ENCODE peak calls at places on chromosome 3, in ten cellular contexts. One of them, this sample, is unnamed.

GRCh38 chr3:168322941-168323340 is 227.2 kb upstream of the GOLIM4 start:
- DNase-seq in aorta: no peak
- DNase-seq in neuronal stem cell: no peak
- DNase-seq in activated CD4-positive, CD25-positive, alpha-beta regulatory T cell treated with anti-CD3 and anti-CD28 coated beads, Interleukin-2, amount 50 U/mL, for 72 hours: no peak
- DNase-seq in WTC11: no peak
- DNase-seq in mesothelial cell of epicardium: no peak
- DNase-seq in B cell: no peak
- DNase-seq in HEK293T: no peak
- DNase-seq in AG04450: no peak
- DNase-seq in activated CD8-positive, alpha-beta memory T cell treated with anti-CD3 and anti-CD28 coated beads for 48 hours: no peak
- DNase-seq in this sample: no peak

GRCh38 chr3:175940881-175941280 is 1081.7 kb downstream of the NAALADL2 start:
- DNase-seq in aorta: peak
- DNase-seq in neuronal stem cell: no peak
- DNase-seq in activated CD4-positive, CD25-positive, alpha-beta regulatory T cell treated with anti-CD3 and anti-CD28 coated beads, Interleukin-2, amount 50 U/mL, for 72 hours: no peak
- DNase-seq in WTC11: peak
- DNase-seq in mesothelial cell of epicardium: no peak
- DNase-seq in B cell: no peak
- DNase-seq in HEK293T: peak
- DNase-seq in AG04450: no peak
- DNase-seq in activated CD8-positive, alpha-beta memory T cell treated with anti-CD3 and anti-CD28 coated beads for 48 hours: no peak
- DNase-seq in this sample: no peak

GRCh38 chr3:107110596-107111305 is 266.5 kb upstream of the CCDC54 start:
- DNase-seq in aorta: no peak
- DNase-seq in neuronal stem cell: no peak
- DNase-seq in activated CD4-positive, CD25-positive, alpha-beta regulatory T cell treated with anti-CD3 and anti-CD28 coated beads, Interleukin-2, amount 50 U/mL, for 72 hours: no peak
- DNase-seq in WTC11: no peak
- DNase-seq in mesothelial cell of epicardium: no peak
- DNase-seq in B cell: no peak
- DNase-seq in HEK293T: no peak
- DNase-seq in AG04450: no peak
- DNase-seq in activated CD8-positive, alpha-beta memory T cell treated with anti-CD3 and anti-CD28 coated beads for 48 hours: no peak
- DNase-seq in this sample: no peak

GRCh38 chr3:39234705-39235104 is 42.3 kb upstream of the XIRP1 start:
- DNase-seq in aorta: no peak
- DNase-seq in neuronal stem cell: no peak
- DNase-seq in activated CD4-positive, CD25-positive, alpha-beta regulatory T cell treated with anti-CD3 and anti-CD28 coated beads, Interleukin-2, amount 50 U/mL, for 72 hours: no peak
- DNase-seq in WTC11: no peak
- DNase-seq in mesothelial cell of epicardium: no peak
- DNase-seq in B cell: no peak
- DNase-seq in HEK293T: no peak
- DNase-seq in AG04450: no peak
- DNase-seq in activated CD8-positive, alpha-beta memory T cell treated with anti-CD3 and anti-CD28 coated beads for 48 hours: no peak
- DNase-seq in this sample: no peak

GRCh38 chr3:98777801-98778220 is 14.7 kb downstream of the ST3GAL6 start:
- DNase-seq in aorta: no peak
- DNase-seq in neuronal stem cell: no peak
- DNase-seq in activated CD4-positive, CD25-positive, alpha-beta regulatory T cell treated with anti-CD3 and anti-CD28 coated beads, Interleukin-2, amount 50 U/mL, for 72 hours: no peak
- DNase-seq in WTC11: no peak
- DNase-seq in mesothelial cell of epicardium: no peak
- DNase-seq in B cell: no peak
- DNase-seq in HEK293T: no peak
- DNase-seq in AG04450: peak
- DNase-seq in activated CD8-positive, alpha-beta memory T cell treated with anti-CD3 and anti-CD28 coated beads for 48 hours: no peak
- DNase-seq in this sample: no peak

GRCh38 chr3:4989649-4989966 is 10.4 kb downstream of the BHLHE40 start:
- DNase-seq in aorta: no peak
- DNase-seq in neuronal stem cell: no peak
- DNase-seq in activated CD4-positive, CD25-positive, alpha-beta regulatory T cell treated with anti-CD3 and anti-CD28 coated beads, Interleukin-2, amount 50 U/mL, for 72 hours: no peak
- DNase-seq in WTC11: no peak
- DNase-seq in mesothelial cell of epicardium: no peak
- DNase-seq in B cell: no peak
- DNase-seq in HEK293T: no peak
- DNase-seq in AG04450: no peak
- DNase-seq in activated CD8-positive, alpha-beta memory T cell treated with anti-CD3 and anti-CD28 coated beads for 48 hours: no peak
- DNase-seq in this sample: no peak

GRCh38 chr3:73681610-73682009 is 56.9 kb upstream of the PDZRN3 start:
- DNase-seq in aorta: no peak
- DNase-seq in neuronal stem cell: no peak
- DNase-seq in activated CD4-positive, CD25-positive, alpha-beta regulatory T cell treated with anti-CD3 and anti-CD28 coated beads, Interleukin-2, amount 50 U/mL, for 72 hours: no peak
- DNase-seq in WTC11: no peak
- DNase-seq in mesothelial cell of epicardium: no peak
- DNase-seq in B cell: no peak
- DNase-seq in HEK293T: no peak
- DNase-seq in AG04450: peak
- DNase-seq in activated CD8-positive, alpha-beta memory T cell treated with anti-CD3 and anti-CD28 coated beads for 48 hours: no peak
- DNase-seq in this sample: no peak

GRCh38 chr3:138361561-138361971 is 13.2 kb downstream of the MRAS start:
- DNase-seq in aorta: no peak
- DNase-seq in neuronal stem cell: no peak
- DNase-seq in activated CD4-positive, CD25-positive, alpha-beta regulatory T cell treated with anti-CD3 and anti-CD28 coated beads, Interleukin-2, amount 50 U/mL, for 72 hours: no peak
- DNase-seq in WTC11: no peak
- DNase-seq in mesothelial cell of epicardium: no peak
- DNase-seq in B cell: no peak
- DNase-seq in HEK293T: no peak
- DNase-seq in AG04450: no peak
- DNase-seq in activated CD8-positive, alpha-beta memory T cell treated with anti-CD3 and anti-CD28 coated beads for 48 hours: no peak
- DNase-seq in this sample: no peak

GRCh38 chr3:23805228-23805880 is 401 bp upstream of the UBE2E1 start:
- DNase-seq in aorta: no peak
- DNase-seq in neuronal stem cell: peak
- DNase-seq in activated CD4-positive, CD25-positive, alpha-beta regulatory T cell treated with anti-CD3 and anti-CD28 coated beads, Interleukin-2, amount 50 U/mL, for 72 hours: no peak
- DNase-seq in WTC11: peak
- DNase-seq in mesothelial cell of epicardium: peak
- DNase-seq in B cell: no peak
- DNase-seq in HEK293T: no peak
- DNase-seq in AG04450: no peak
- DNase-seq in activated CD8-positive, alpha-beta memory T cell treated with anti-CD3 and anti-CD28 coated beads for 48 hours: no peak
- DNase-seq in this sample: no peak

GRCh38 chr3:106824856-106825255 is 552.4 kb upstream of the CCDC54 start:
- DNase-seq in aorta: no peak
- DNase-seq in neuronal stem cell: no peak
- DNase-seq in activated CD4-positive, CD25-positive, alpha-beta regulatory T cell treated with anti-CD3 and anti-CD28 coated beads, Interleukin-2, amount 50 U/mL, for 72 hours: no peak
- DNase-seq in WTC11: peak
- DNase-seq in mesothelial cell of epicardium: no peak
- DNase-seq in B cell: peak
- DNase-seq in HEK293T: peak
- DNase-seq in AG04450: peak
- DNase-seq in activated CD8-positive, alpha-beta memory T cell treated with anti-CD3 and anti-CD28 coated beads for 48 hours: no peak
- DNase-seq in this sample: no peak

GRCh38 chr3:24088782-24089181 is 143.7 kb downstream of the NR1D2 start:
- DNase-seq in aorta: no peak
- DNase-seq in neuronal stem cell: no peak
- DNase-seq in activated CD4-positive, CD25-positive, alpha-beta regulatory T cell treated with anti-CD3 and anti-CD28 coated beads, Interleukin-2, amount 50 U/mL, for 72 hours: no peak
- DNase-seq in WTC11: no peak
- DNase-seq in mesothelial cell of epicardium: no peak
- DNase-seq in B cell: no peak
- DNase-seq in HEK293T: peak
- DNase-seq in AG04450: no peak
- DNase-seq in activated CD8-positive, alpha-beta memory T cell treated with anti-CD3 and anti-CD28 coated beads for 48 hours: no peak
- DNase-seq in this sample: no peak

GRCh38 chr3:12897537-12898289 is 56.3 kb upstream of the RPL32 start:
- DNase-seq in aorta: no peak
- DNase-seq in neuronal stem cell: no peak
- DNase-seq in activated CD4-positive, CD25-positive, alpha-beta regulatory T cell treated with anti-CD3 and anti-CD28 coated beads, Interleukin-2, amount 50 U/mL, for 72 hours: no peak
- DNase-seq in WTC11: no peak
- DNase-seq in mesothelial cell of epicardium: no peak
- DNase-seq in B cell: no peak
- DNase-seq in HEK293T: no peak
- DNase-seq in AG04450: no peak
- DNase-seq in activated CD8-positive, alpha-beta memory T cell treated with anti-CD3 and anti-CD28 coated beads for 48 hours: no peak
- DNase-seq in this sample: no peak

GRCh38 chr3:99384596-99384995 is 253.8 kb upstream of the COL8A1 start:
- DNase-seq in aorta: no peak
- DNase-seq in neuronal stem cell: no peak
- DNase-seq in activated CD4-positive, CD25-positive, alpha-beta regulatory T cell treated with anti-CD3 and anti-CD28 coated beads, Interleukin-2, amount 50 U/mL, for 72 hours: no peak
- DNase-seq in WTC11: no peak
- DNase-seq in mesothelial cell of epicardium: no peak
- DNase-seq in B cell: no peak
- DNase-seq in HEK293T: no peak
- DNase-seq in AG04450: no peak
- DNase-seq in activated CD8-positive, alpha-beta memory T cell treated with anti-CD3 and anti-CD28 coated beads for 48 hours: no peak
- DNase-seq in this sample: no peak

GRCh38 chr3:15154326-15154725 is 51.7 kb upstream of the CAPN7 start:
- DNase-seq in aorta: no peak
- DNase-seq in neuronal stem cell: no peak
- DNase-seq in activated CD4-positive, CD25-positive, alpha-beta regulatory T cell treated with anti-CD3 and anti-CD28 coated beads, Interleukin-2, amount 50 U/mL, for 72 hours: no peak
- DNase-seq in WTC11: no peak
- DNase-seq in mesothelial cell of epicardium: no peak
- DNase-seq in B cell: no peak
- DNase-seq in HEK293T: no peak
- DNase-seq in AG04450: no peak
- DNase-seq in activated CD8-positive, alpha-beta memory T cell treated with anti-CD3 and anti-CD28 coated beads for 48 hours: no peak
- DNase-seq in this sample: no peak

GRCh38 chr3:18090377-18090776 is 334.8 kb downstream of the SATB1 start:
- DNase-seq in aorta: no peak
- DNase-seq in neuronal stem cell: no peak
- DNase-seq in activated CD4-positive, CD25-positive, alpha-beta regulatory T cell treated with anti-CD3 and anti-CD28 coated beads, Interleukin-2, amount 50 U/mL, for 72 hours: no peak
- DNase-seq in WTC11: no peak
- DNase-seq in mesothelial cell of epicardium: no peak
- DNase-seq in B cell: no peak
- DNase-seq in HEK293T: no peak
- DNase-seq in AG04450: no peak
- DNase-seq in activated CD8-positive, alpha-beta memory T cell treated with anti-CD3 and anti-CD28 coated beads for 48 hours: no peak
- DNase-seq in this sample: no peak

GRCh38 chr3:30658328-30659052 is 52.1 kb downstream of the TGFBR2 start:
- DNase-seq in aorta: no peak
- DNase-seq in neuronal stem cell: no peak
- DNase-seq in activated CD4-positive, CD25-positive, alpha-beta regulatory T cell treated with anti-CD3 and anti-CD28 coated beads, Interleukin-2, amount 50 U/mL, for 72 hours: no peak
- DNase-seq in WTC11: no peak
- DNase-seq in mesothelial cell of epicardium: no peak
- DNase-seq in B cell: peak
- DNase-seq in HEK293T: no peak
- DNase-seq in AG04450: peak
- DNase-seq in activated CD8-positive, alpha-beta memory T cell treated with anti-CD3 and anti-CD28 coated beads for 48 hours: no peak
- DNase-seq in this sample: no peak

GRCh38 chr3:4323246-4324027 is 20.3 kb downstream of the SETMAR start:
- DNase-seq in aorta: no peak
- DNase-seq in neuronal stem cell: no peak
- DNase-seq in activated CD4-positive, CD25-positive, alpha-beta regulatory T cell treated with anti-CD3 and anti-CD28 coated beads, Interleukin-2, amount 50 U/mL, for 72 hours: no peak
- DNase-seq in WTC11: no peak
- DNase-seq in mesothelial cell of epicardium: no peak
- DNase-seq in B cell: no peak
- DNase-seq in HEK293T: no peak
- DNase-seq in AG04450: no peak
- DNase-seq in activated CD8-positive, alpha-beta memory T cell treated with anti-CD3 and anti-CD28 coated beads for 48 hours: no peak
- DNase-seq in this sample: no peak

This sample was measured in lower leg skin.